ENCODE peak calls at places on chromosomes 3 and 15, in six cellular contexts. E is endodermal cell, J is AG10803, N is fibroblast of mammary gland, G is left lung, M is uterus. X is an unnamed sample.

GRCh38 chr3:126472277-126473006 is 3.2 kb downstream of the ZXDC start:
- DNase-seq in G (peak), E (no peak), N (peak), J (peak), M (peak), X (no peak)

GRCh38 chr3:127158614-127159221 is 34.2 kb upstream of the PRR23E start:
- DNase-seq in J (no peak), G (peak), E (peak), M (no peak), N (no peak), X (no peak)

GRCh38 chr3:4809970-4810369 is 169.3 kb upstream of the BHLHE40 start:
- DNase-seq in E (no peak), G (no peak), M (no peak), J (peak), N (peak), X (no peak)

GRCh38 chr3:45178131-45179023 is 32.2 kb upstream of the CDCP1 start:
- DNase-seq in M (no peak), G (no peak), N (no peak), E (no peak), J (peak), X (no peak)

GRCh38 chr3:29324180-29324651 is 43.3 kb downstream of the RBMS3 start:
- DNase-seq in E (no peak), N (peak), J (peak), M (peak), G (peak), X (peak)

GRCh38 chr3:71578045-71578730 is 5.3 kb downstream of the FOXP1 start:
- DNase-seq in N (no peak), M (no peak), E (no peak), J (peak), G (no peak), X (no peak)

GRCh38 chr3:49869525-49870126 is at the start of gene CAMKV:
- DNase-seq in E (peak), J (no peak), N (no peak), M (no peak), G (no peak), X (no peak)

GRCh38 chr3:45210308-45211038 is 15.6 kb downstream of the TMEM158 start:
- DNase-seq in J (peak), N (peak), E (peak), M (peak), G (peak), X (peak)

GRCh38 chr3:157370867-157371266 is 65.8 kb upstream of the PTX3 start:
- DNase-seq in G (no peak), M (no peak), E (no peak), N (no peak), J (peak), X (no peak)

GRCh38 chr3:27976933-27977332 is 254.8 kb upstream of the EOMES start:
- DNase-seq in G (no peak), M (no peak), N (peak), E (no peak), J (peak), X (no peak)

GRCh38 chr3:190073264-190073663 is 47.4 kb downstream of the P3H2 start:
- DNase-seq in E (no peak), J (no peak), M (no peak), N (no peak), G (no peak), X (no peak)

GRCh38 chr3:122890077-122890484 is 95.2 kb downstream of the SLC49A4 start:
- DNase-seq in N (peak), J (peak), G (peak), E (peak), M (peak), X (no peak)

GRCh38 chr15:85047271-85047948 is 65.8 kb downstream of the PDE8A start:
- DNase-seq in M (no peak), N (peak), G (peak), J (peak), E (no peak), X (no peak)

GRCh38 chr15:100206643-100207042 is 135.1 kb downstream of the ADAMTS17 start:
- DNase-seq in J (no peak), G (no peak), M (no peak), N (no peak), E (no peak), X (no peak)

GRCh38 chr3:46097691-46098241 is 70.5 kb upstream of the XCR1 start:
- DNase-seq in G (no peak), N (peak), M (peak), J (peak), E (no peak), X (no peak)

GRCh38 chr3:47009225-47010049 is 30.0 kb downstream of the NBEAL2 start:
- DNase-seq in G (peak), M (peak), E (peak), J (peak), N (peak), X (no peak)

GRCh38 chr3:152302521-152303021 is 33.8 kb downstream of the MBNL1 start:
- DNase-seq in M (peak), E (no peak), N (peak), G (peak), J (peak), X (no peak)

GRCh38 chr15:47949815-47950214 is 171.0 kb upstream of the SLC24A5 start:
- DNase-seq in N (no peak), J (no peak), E (no peak), G (no peak), M (no peak), X (no peak)

GRCh38 chr15:82063055-82063454 is 17.2 kb upstream of the MEX3B start:
- DNase-seq in G (no peak), J (no peak), N (no peak), M (no peak), E (peak), X (no peak)

DNA sequence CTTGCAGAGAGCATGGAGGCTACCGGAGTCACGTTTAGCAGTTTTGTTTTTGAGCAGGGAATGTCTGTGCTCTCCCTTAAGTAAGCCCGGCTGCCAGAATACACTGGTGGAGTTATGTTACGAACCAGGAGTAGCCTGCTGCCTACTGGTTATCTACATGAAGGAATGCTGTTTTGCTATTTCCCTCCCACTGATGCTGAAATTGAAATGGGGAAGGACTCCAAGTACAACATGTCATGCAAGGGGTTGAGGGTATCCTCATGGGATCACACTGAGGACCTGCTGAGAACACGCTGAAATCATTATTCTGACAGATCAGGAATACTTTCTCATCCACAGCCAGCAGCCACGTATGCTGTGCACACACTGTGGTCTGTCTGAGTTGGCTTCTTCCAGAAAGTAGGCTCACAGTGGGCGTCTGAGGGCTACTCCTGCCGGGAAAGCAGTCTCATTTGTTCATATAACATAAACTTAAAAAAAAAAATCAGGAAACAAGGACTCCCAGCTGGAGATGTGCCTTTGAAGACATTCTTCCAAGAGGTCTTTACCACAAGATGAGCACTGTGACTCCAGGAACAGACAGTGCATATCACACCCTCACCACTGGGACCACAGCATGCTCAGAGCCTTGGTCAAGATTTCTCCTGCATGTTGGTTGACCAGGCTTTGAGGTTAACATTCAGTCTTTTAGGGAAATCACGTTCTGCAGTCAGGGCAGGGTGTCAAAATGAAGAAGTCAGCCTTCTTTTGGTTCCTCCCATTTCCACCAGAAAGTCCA is 300.4 kb upstream of the RASGRP1 start:
- DNase-seq in G (no peak), J (peak), N (peak), E (no peak), M (peak), X (no peak)
- H3K4me3 ChIP-seq in G (no peak), J (no peak), N (no peak), E (no peak), M (no peak), X (no peak)

DNA sequence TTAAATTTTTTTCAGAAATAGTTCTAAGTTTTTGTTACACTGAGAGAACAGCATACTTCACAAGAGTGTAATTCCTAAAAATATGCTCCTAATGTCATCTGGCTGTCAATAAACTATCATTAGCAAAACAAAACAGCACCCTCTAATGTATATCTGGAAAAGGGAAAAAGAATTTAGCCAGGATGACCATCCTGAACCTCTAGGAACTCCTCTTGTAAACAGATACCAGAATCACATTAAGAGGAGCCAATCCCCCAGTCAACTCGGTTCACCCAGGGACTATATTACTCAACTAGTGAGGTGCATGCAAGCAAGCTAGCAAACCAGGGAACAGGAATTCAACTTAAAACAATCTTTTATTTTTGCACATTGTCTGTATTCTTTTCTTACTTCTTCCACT is 63.2 kb downstream of the RAD18 start:
- DNase-seq in J (peak), M (no peak), E (no peak), N (peak), G (no peak), X (no peak)
- TF ChIP-seq CTCF in J (peak), M (no peak), E (no peak), N (no peak), G (no peak), X (no peak)

GRCh38 chr3:37245003-37245402 is 70.6 kb upstream of the LRRFIP2 start:
- DNase-seq in E (no peak), N (no peak), G (no peak), J (no peak), M (no peak), X (no peak)

GRCh38 chr3:37243811-37244748 is 69.7 kb upstream of the LRRFIP2 start:
- DNase-seq in J (peak), G (peak), N (peak), M (peak), E (peak), X (no peak)

GRCh38 chr3:37240170-37240945 is 66.0 kb upstream of the LRRFIP2 start:
- DNase-seq in N (no peak), G (no peak), E (no peak), M (no peak), J (no peak), X (no peak)

GRCh38 chr3:37237252-37237651 is 62.9 kb upstream of the LRRFIP2 start:
- DNase-seq in E (no peak), G (no peak), J (no peak), N (no peak), M (no peak), X (no peak)

GRCh38 chr3:37241880-37242279 is 67.5 kb upstream of the LRRFIP2 start:
- DNase-seq in G (no peak), M (no peak), J (no peak), E (no peak), N (no peak), X (no peak)
- H3K4me3 ChIP-seq in G (peak), M (no peak), J (no peak), E (peak), N (no peak), X (no peak)

GRCh38 chr3:172329070-172329469 is 119.2 kb downstream of the GHSR start:
- DNase-seq in N (no peak), G (no peak), J (no peak), M (no peak), E (peak), X (no peak)
- TF ChIP-seq CTCF in N (no peak), G (no peak), J (no peak), M (no peak), E (peak), X (no peak)

GRCh38 chr3:73664389-73664788 is 39.6 kb upstream of the PDZRN3 start:
- DNase-seq in E (no peak), J (no peak), G (no peak), M (no peak), N (no peak), X (no peak)
- H3K4me3 ChIP-seq in E (no peak), J (no peak), G (no peak), M (no peak), N (no peak), X (no peak)

DNA sequence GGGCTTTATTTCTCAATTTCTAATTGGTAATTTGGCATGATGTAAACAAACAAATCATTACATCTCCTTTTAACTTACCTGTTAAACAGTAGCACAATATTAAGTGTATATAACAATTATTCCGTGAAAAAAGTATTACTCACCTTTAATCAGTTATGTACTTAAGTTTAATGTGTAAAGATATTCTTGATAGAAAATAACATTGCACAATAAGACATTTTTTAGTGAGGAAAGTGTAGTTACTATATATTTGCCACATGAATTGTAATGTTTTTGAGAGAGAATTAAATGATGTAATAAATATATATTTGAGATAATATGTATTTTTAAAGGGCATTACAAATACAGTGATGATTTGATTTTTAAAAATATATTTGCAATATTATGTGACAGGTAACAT is 10.9 kb upstream of the CCNB2 start:
- DNase-seq in J (no peak), N (no peak), M (no peak), E (no peak), G (no peak), X (no peak)
- TF ChIP-seq CTCF in J (no peak), N (no peak), M (no peak), E (no peak), G (no peak), X (no peak)

GRCh38 chr15:40918146-40918798 is 10.9 kb upstream of the DLL4 start:
- DNase-seq in J (no peak), G (peak), E (no peak), N (no peak), M (no peak), X (no peak)
- H3K4me3 ChIP-seq in J (no peak), G (no peak), E (no peak), N (no peak), M (no peak), X (no peak)

GRCh38 chr15:61046291-61046690 is 182.8 kb downstream of the RORA start:
- DNase-seq in J (no peak), E (no peak), G (no peak), N (no peak), M (no peak), X (no peak)
- TF ChIP-seq CTCF in J (no peak), E (no peak), G (no peak), N (no peak), M (no peak), X (no peak)

GRCh38 chr15:78979456-78980320 is 34.8 kb upstream of the CTSH start:
- DNase-seq in J (peak), G (peak), E (peak), N (peak), M (peak), X (peak)

GRCh38 chr15:78977091-78977571 is 32.3 kb upstream of the CTSH start:
- DNase-seq in G (no peak), N (no peak), E (no peak), M (no peak), J (no peak), X (peak)

GRCh38 chr15:78977591-78978347 is 32.9 kb upstream of the CTSH start:
- DNase-seq in M (no peak), G (no peak), J (no peak), E (no peak), N (no peak), X (peak)

GRCh38 chr15:78976691-78977090 is 31.8 kb upstream of the CTSH start:
- DNase-seq in G (no peak), E (no peak), J (no peak), N (no peak), M (no peak), X (peak)

DNA sequence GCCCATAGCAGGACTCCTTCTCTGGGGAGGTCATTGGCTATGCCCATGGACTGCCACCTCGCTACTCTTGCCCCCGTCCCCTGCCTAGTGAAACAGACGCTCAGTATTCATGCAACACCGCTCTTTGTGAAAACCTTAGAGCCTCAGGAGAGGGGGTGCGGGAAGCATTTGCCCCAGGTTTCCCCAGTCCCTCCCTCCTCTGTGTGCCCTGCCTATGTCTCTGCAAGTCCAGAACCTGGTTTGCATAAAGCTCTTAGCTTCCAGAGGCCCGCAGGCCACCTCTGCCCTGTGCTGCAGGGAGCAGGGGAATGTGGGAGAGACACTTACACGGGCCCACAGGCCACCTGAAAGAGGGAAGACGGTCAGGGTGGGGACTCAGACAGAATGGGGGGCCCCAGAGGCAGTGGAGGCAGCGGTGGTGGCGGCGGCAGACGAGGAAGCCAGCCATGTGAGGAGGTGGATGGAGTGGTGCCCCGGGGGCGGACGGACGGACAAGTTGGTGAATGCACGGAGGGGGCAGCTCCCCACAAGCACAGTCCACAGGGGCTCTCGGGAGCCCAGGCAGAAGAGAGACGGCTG is 33.8 kb upstream of the CTSH start:
- DNase-seq in M (no peak), G (no peak), J (no peak), N (no peak), E (no peak), X (peak)
- H3K4me3 ChIP-seq in M (no peak), G (no peak), J (no peak), N (no peak), E (no peak), X (peak)